ENCODE peak calls at places on chromosomes 11 and 22, in nine cellular contexts. S is stomach, R is transverse colon, T is HCT116, I is spleen, K is GM12891, X is H1, G is HL-60, C is GM12892. O is an unnamed sample.

GRCh38 chr11:93694586-93694985 is 33.1 kb downstream of the CEP295 start:
- DNase-seq in T (no peak), X (no peak), I (no peak), K (no peak), R (no peak), S (no peak), G (no peak), C (no peak), O (no peak)

GRCh38 chr11:85759915-85760314 is 51.0 kb downstream of the SYTL2 start:
- DNase-seq in C (no peak), T (peak; percentile 34), X (no peak), I (no peak), K (no peak), S (no peak), R (no peak), G (no peak), O (no peak)

GRCh38 chr11:120268686-120269085 is 28.7 kb downstream of the POU2F3 start:
- DNase-seq in R (no peak), K (no peak), I (no peak), G (no peak), S (no peak), X (no peak), T (no peak), C (no peak), O (no peak)

GRCh38 chr22:43481528-43482309 is 69.9 kb downstream of the MPPED1 start:
- DNase-seq in X (no peak), I (peak; percentile 78), C (no peak), S (peak; percentile 37), G (peak; percentile 62), R (no peak), K (peak; percentile 48), T (no peak), O (no peak)

GRCh38 chr11:118078972-118079411 is 2.1 kb downstream of the TMPRSS4 start:
- DNase-seq in T (no peak), C (no peak), R (peak; percentile 49), S (no peak), I (no peak), X (no peak), G (no peak), K (no peak), O (no peak)

GRCh38 chr11:87092567-87092966 is 54.8 kb downstream of the TMEM135 start:
- DNase-seq in G (no peak), S (no peak), X (no peak), T (no peak), R (no peak), K (no peak), I (no peak), C (no peak), O (no peak)

GRCh38 chr22:21032843-21033688 is 705 bp upstream of the SLC7A4 start:
- DNase-seq in C (no peak), G (no peak), X (no peak), T (no peak), R (no peak), S (no peak), I (no peak), K (no peak), O (no peak)

GRCh38 chr11:116379185-116379828 is 393.5 kb downstream of the BUD13 start:
- DNase-seq in K (no peak), X (no peak), T (no peak), I (no peak), C (no peak), G (no peak), S (no peak), R (peak; percentile 11), O (no peak)

GRCh38 chr11:44763111-44763820 is 36.5 kb downstream of the TSPAN18 start:
- DNase-seq in G (no peak), X (no peak), C (no peak), S (no peak), T (no peak), R (no peak), K (no peak), I (no peak), O (no peak)

GRCh38 chr11:121931748-121932352 is 184.2 kb downstream of the BLID start:
- DNase-seq in C (no peak), S (no peak), X (no peak), K (no peak), I (no peak), R (no peak), G (no peak), T (no peak), O (no peak)

GRCh38 chr22:24489011-24489410 is 6.1 kb upstream of the UPB1 start:
- DNase-seq in T (no peak), S (no peak), I (no peak), R (no peak), G (no peak), C (no peak), X (no peak), K (no peak), O (no peak)

GRCh38 chr11:117200813-117201515 is 1.8 kb downstream of the TAGLN start:
- DNase-seq in S (no peak), C (no peak), K (no peak), G (no peak), I (no peak), R (no peak), X (no peak), T (no peak), O (no peak)

GRCh38 chr22:19730662-19731360 is 7.5 kb downstream of the GP1BB start:
- DNase-seq in S (peak; percentile 84), X (no peak), G (peak; percentile 69), R (peak; percentile 80), C (peak; percentile 96), K (peak; percentile 96), I (peak; percentile 95), T (peak; percentile 50), O (peak; percentile 79)

GRCh38 chr11:69048718-69049489 is at the start of gene TPCN2:
- DNase-seq in G (peak; percentile 90), S (peak; percentile 92), X (peak; percentile 98), K (peak; percentile 98), I (peak; percentile 97), R (peak; percentile 93), C (peak; percentile 97), T (peak; percentile 91), O (peak; percentile 91)
- TF ChIP-seq POLR2AphosphoS5 in G (no peak), S (peak; percentile 94), X (peak; percentile 46), K (no peak), I (peak; percentile 90), R (peak; percentile 88), C (no peak), T (peak; percentile 92), O (peak; percentile 96)

DNA sequence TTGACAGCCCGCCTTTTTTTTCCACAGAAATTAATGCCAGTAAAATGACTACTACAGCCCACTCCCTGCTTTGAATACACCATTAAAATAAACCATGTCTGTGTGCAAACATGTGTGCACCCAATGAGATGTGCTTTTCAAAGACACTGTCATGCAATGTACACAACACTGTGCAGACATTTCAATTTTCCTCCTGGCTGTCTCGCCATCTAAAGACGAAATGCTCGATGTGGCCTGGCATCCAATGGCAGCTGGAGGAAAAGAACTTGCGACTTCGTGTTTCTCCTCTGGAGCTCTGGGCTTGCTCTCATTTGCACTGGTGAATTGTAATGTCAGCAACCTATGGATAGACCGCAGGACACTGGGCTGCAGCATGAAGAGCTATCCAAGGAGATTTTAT is 147.0 kb upstream of the NAV2 start:
- DNase-seq in X (no peak), R (no peak), K (no peak), T (no peak), I (no peak), S (no peak), C (no peak), G (no peak), O (no peak)
- TF ChIP-seq POLR2AphosphoS5 in X (no peak), R (no peak), K (no peak), T (no peak), I (no peak), S (no peak), C (no peak), G (no peak), O (no peak)

DNA sequence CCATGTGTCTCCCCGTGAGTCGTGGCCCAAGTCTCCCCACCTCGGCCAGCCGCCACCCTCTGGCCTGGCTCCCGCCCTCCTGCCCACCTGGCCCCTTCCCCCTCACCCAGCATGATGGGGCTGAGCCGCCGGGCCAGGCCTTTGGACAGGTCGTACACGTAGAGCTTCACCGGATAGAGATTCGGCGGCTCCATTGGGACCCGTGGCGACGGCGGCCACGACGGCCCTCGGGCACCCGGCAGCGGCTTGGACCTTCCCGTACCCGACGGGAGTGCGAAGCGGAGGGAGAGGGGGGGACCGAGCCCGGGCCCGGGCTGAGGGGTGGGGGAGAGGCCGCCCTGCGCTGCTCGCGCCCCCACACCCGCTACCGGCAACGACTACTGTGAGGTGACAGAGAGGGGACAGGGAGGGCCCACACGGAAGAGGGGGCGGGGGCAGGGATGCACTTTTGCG is at the start of gene DESI1:
- DNase-seq in X (no peak), G (no peak), C (peak; percentile 40), I (peak; percentile 99), K (peak; percentile 32), T (no peak), R (no peak), S (no peak), O (no peak)
- TF ChIP-seq POLR2AphosphoS5 in X (peak; percentile 8), G (peak; percentile 84), C (peak; percentile 89), I (peak; percentile 98), K (peak; percentile 93), T (peak; percentile 95), R (peak; percentile 96), S (peak; percentile 96), O (no peak)

GRCh38 chr22:50710221-50710620 is 27.8 kb upstream of the ACR start:
- DNase-seq in G (no peak), K (no peak), I (peak; percentile 68), S (no peak), T (no peak), C (no peak), X (no peak), R (no peak), O (no peak)
- TF ChIP-seq POLR2AphosphoS5 in G (no peak), K (no peak), I (no peak), S (no peak), T (no peak), C (no peak), X (no peak), R (no peak), O (no peak)

DNA sequence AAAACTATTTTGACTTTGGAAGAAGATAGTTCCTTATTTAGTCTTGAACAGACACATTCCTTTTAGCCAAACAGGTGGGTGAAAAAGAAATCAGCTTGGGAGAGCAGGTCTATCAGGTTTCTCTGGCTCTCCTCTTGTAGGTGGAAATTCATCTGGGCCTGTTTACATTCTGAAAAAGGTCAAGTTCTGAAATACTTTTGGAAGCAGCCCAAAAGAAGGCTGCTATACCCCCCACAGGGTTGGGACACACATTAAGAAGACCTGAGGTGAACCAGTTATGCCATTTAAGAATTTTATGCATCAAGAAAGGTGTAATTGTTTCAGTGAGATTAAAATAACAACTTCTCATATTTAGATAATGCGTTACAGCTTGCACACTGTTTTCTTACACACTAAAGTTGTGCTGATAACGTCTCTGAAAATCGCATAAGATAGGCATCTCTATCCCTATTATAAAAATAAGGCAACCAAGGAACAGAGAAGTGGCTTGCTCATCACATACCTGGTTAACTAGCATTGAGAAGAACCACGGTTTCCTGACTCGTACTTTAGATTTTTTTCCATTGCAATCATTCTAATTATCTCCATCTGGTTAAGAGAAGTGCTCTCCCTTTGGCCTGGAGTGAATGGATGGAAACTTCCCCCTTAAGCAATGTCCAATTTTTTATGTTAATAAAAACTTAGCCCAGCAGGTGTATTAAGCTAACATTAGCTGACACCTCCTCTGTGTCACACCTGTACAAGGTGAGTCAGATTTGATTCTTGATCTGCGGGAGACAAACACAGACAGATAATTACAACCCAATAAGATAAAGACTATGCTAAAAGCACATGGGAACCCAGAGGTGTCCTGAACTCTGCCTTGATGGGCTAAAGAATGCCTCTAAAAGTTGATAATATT is 60.5 kb upstream of the UCP3 start:
- DNase-seq in C (no peak), T (no peak), K (no peak), I (no peak), R (no peak), G (no peak), X (no peak), S (peak; percentile 34), O (peak; percentile 82)
- TF ChIP-seq POLR2AphosphoS5 in C (no peak), T (no peak), K (no peak), I (no peak), R (no peak), G (no peak), X (no peak), S (no peak), O (peak; percentile 81)